ENCODE peak calls at places on chromosomes 12 and 14, in six cellular contexts. One of them, this sample, is unnamed.
A peak's percentile ranks its signal among the peaks of the same experiment; 100 is the strongest.

GRCh38 chr12:50242751-50243191 is 40.5 kb downstream of the LIMA1 start:
- DNase-seq in K562: no peak
- DNase-seq in GM12878: no peak
- DNase-seq in endothelial cell of umbilical vein: no peak
- DNase-seq in A549: no peak
- DNase-seq in HepG2: no peak
- DNase-seq in this sample: no peak

GRCh38 chr12:92629349-92630065 is 73.3 kb upstream of the PLEKHG7 start:
- DNase-seq in A549: no peak
- DNase-seq in endothelial cell of umbilical vein: peak; percentile 26
- DNase-seq in HepG2: no peak
- DNase-seq in K562: peak; percentile 6
- DNase-seq in GM12878: no peak
- DNase-seq in this sample: no peak

GRCh38 chr12:14884458-14884878 is 1.2 kb downstream of the MGP start:
- DNase-seq in A549: no peak
- DNase-seq in K562: no peak
- DNase-seq in GM12878: peak; percentile 70
- DNase-seq in endothelial cell of umbilical vein: peak; percentile 84
- DNase-seq in HepG2: no peak
- DNase-seq in this sample: peak; percentile 63

GRCh38 chr14:78848234-78848820 is 678.2 kb downstream of the NRXN3 start:
- DNase-seq in GM12878: no peak
- DNase-seq in endothelial cell of umbilical vein: peak; percentile 35
- DNase-seq in K562: peak; percentile 48
- DNase-seq in A549: peak; percentile 54
- DNase-seq in HepG2: peak; percentile 29
- DNase-seq in this sample: peak; percentile 27

GRCh38 chr12:131058700-131059099 is 105.0 kb downstream of the ADGRD1 start:
- DNase-seq in HepG2: no peak
- DNase-seq in GM12878: no peak
- DNase-seq in A549: no peak
- DNase-seq in K562: no peak
- DNase-seq in endothelial cell of umbilical vein: no peak
- DNase-seq in this sample: no peak

GRCh38 chr12:30134229-30134628 is 350.5 kb upstream of the TMTC1 start:
- DNase-seq in GM12878: no peak
- DNase-seq in A549: peak; percentile 49
- DNase-seq in HepG2: peak; percentile 24
- DNase-seq in K562: peak; percentile 28
- DNase-seq in endothelial cell of umbilical vein: no peak
- DNase-seq in this sample: peak; percentile 29

GRCh38 chr12:121926874-121927706 is 8.7 kb downstream of the CFAP251 start:
- DNase-seq in endothelial cell of umbilical vein: no peak
- DNase-seq in K562: peak; percentile 21
- DNase-seq in HepG2: no peak
- DNase-seq in GM12878: peak; percentile 33
- DNase-seq in A549: no peak
- DNase-seq in this sample: peak; percentile 86

GRCh38 chr12:53123578-53124351 is 20.5 kb downstream of the SOAT2 start:
- DNase-seq in GM12878: no peak
- DNase-seq in A549: no peak
- DNase-seq in K562: no peak
- DNase-seq in endothelial cell of umbilical vein: no peak
- DNase-seq in HepG2: no peak
- DNase-seq in this sample: no peak

GRCh38 chr14:85516239-85517112 is 13.5 kb upstream of the FLRT2 start:
- DNase-seq in A549: no peak
- DNase-seq in K562: no peak
- DNase-seq in endothelial cell of umbilical vein: peak; percentile 85
- DNase-seq in GM12878: no peak
- DNase-seq in HepG2: no peak
- DNase-seq in this sample: peak; percentile 45

GRCh38 chr12:93089805-93090569 is 160.9 kb upstream of the EEA1 start:
- DNase-seq in K562: peak; percentile 73
- DNase-seq in GM12878: no peak
- DNase-seq in endothelial cell of umbilical vein: peak; percentile 92
- DNase-seq in HepG2: no peak
- DNase-seq in A549: peak; percentile 83
- DNase-seq in this sample: peak; percentile 93

GRCh38 chr12:9064201-9064814 is 51.4 kb downstream of the A2M start:
- DNase-seq in endothelial cell of umbilical vein: peak; percentile 83
- DNase-seq in A549: peak; percentile 75
- DNase-seq in GM12878: no peak
- DNase-seq in HepG2: peak; percentile 65
- DNase-seq in K562: no peak
- DNase-seq in this sample: peak; percentile 50

GRCh38 chr12:8834230-8834629 is 11.8 kb downstream of the A2ML1 start:
- DNase-seq in GM12878: no peak
- DNase-seq in endothelial cell of umbilical vein: no peak
- DNase-seq in HepG2: no peak
- DNase-seq in A549: no peak
- DNase-seq in K562: no peak
- DNase-seq in this sample: no peak

GRCh38 chr12:102197789-102198188 is at the start of gene PMCH:
- DNase-seq in GM12878: peak; percentile 24
- DNase-seq in K562: no peak
- DNase-seq in A549: no peak
- DNase-seq in HepG2: no peak
- DNase-seq in endothelial cell of umbilical vein: peak; percentile 87
- DNase-seq in this sample: no peak

GRCh38 chr14:95323917-95324316 is 4.2 kb upstream of the CLMN start:
- DNase-seq in K562: no peak
- DNase-seq in HepG2: no peak
- DNase-seq in GM12878: no peak
- DNase-seq in endothelial cell of umbilical vein: no peak
- DNase-seq in A549: no peak
- DNase-seq in this sample: no peak

GRCh38 chr14:32697704-32698103 is 241.0 kb upstream of the NPAS3 start:
- DNase-seq in A549: no peak
- DNase-seq in HepG2: no peak
- DNase-seq in K562: no peak
- DNase-seq in endothelial cell of umbilical vein: peak; percentile 27
- DNase-seq in GM12878: no peak
- DNase-seq in this sample: no peak

GRCh38 chr12:23952071-23952470 is 2.6 kb upstream of the SOX5 start:
- DNase-seq in endothelial cell of umbilical vein: no peak
- DNase-seq in HepG2: no peak
- DNase-seq in K562: no peak
- DNase-seq in GM12878: no peak
- DNase-seq in A549: no peak
- DNase-seq in this sample: no peak

GRCh38 chr14:90356925-90357324 is 25.2 kb upstream of the NRDE2 start:
- DNase-seq in K562: no peak
- DNase-seq in HepG2: no peak
- DNase-seq in A549: no peak
- DNase-seq in GM12878: no peak
- DNase-seq in endothelial cell of umbilical vein: no peak
- DNase-seq in this sample: no peak

GRCh38 chr12:32223941-32224340 is 117.3 kb downstream of the BICD1 start:
- DNase-seq in HepG2: no peak
- DNase-seq in GM12878: no peak
- DNase-seq in K562: no peak
- DNase-seq in endothelial cell of umbilical vein: no peak
- DNase-seq in A549: no peak
- DNase-seq in this sample: no peak

GRCh38 chr12:67208326-67209067 is 60.7 kb upstream of the CAND1 start:
- DNase-seq in HepG2: no peak
- DNase-seq in A549: no peak
- DNase-seq in GM12878: no peak
- DNase-seq in K562: no peak
- DNase-seq in endothelial cell of umbilical vein: no peak
- DNase-seq in this sample: no peak

GRCh38 chr12:117832459-117833457 is 136.0 kb downstream of the KSR2 start:
- DNase-seq in endothelial cell of umbilical vein: no peak
- DNase-seq in HepG2: no peak
- DNase-seq in A549: peak; percentile 20
- DNase-seq in K562: no peak
- DNase-seq in GM12878: no peak
- DNase-seq in this sample: no peak

GRCh38 chr14:55207832-55208231 is 16.4 kb upstream of the DLGAP5 start:
- DNase-seq in A549: no peak
- DNase-seq in GM12878: no peak
- DNase-seq in K562: no peak
- DNase-seq in HepG2: peak; percentile 6
- DNase-seq in endothelial cell of umbilical vein: no peak
- DNase-seq in this sample: no peak

GRCh38 chr12:45342171-45342570 is 126.3 kb downstream of the ANO6 start:
- DNase-seq in K562: no peak
- DNase-seq in A549: no peak
- DNase-seq in HepG2: no peak
- DNase-seq in GM12878: no peak
- DNase-seq in endothelial cell of umbilical vein: no peak
- DNase-seq in this sample: no peak

GRCh38 chr12:71958056-71958455 is 19.4 kb downstream of the TPH2 start:
- DNase-seq in A549: no peak
- DNase-seq in endothelial cell of umbilical vein: no peak
- DNase-seq in HepG2: peak; percentile 12
- DNase-seq in K562: no peak
- DNase-seq in GM12878: no peak
- DNase-seq in this sample: no peak

GRCh38 chr12:75938189-75938588 is 93.4 kb downstream of the PHLDA1 start:
- DNase-seq in endothelial cell of umbilical vein: no peak
- DNase-seq in A549: no peak
- DNase-seq in K562: peak; percentile 65
- DNase-seq in HepG2: no peak
- DNase-seq in GM12878: no peak
- DNase-seq in this sample: no peak

GRCh38 chr14:75985618-75986438 is at the start of gene IFT43:
- DNase-seq in HepG2: no peak
- DNase-seq in K562: peak; percentile 82
- DNase-seq in endothelial cell of umbilical vein: peak; percentile 83
- DNase-seq in A549: peak; percentile 78
- DNase-seq in GM12878: no peak
- DNase-seq in this sample: peak; percentile 75

GRCh38 chr12:31687101-31687527 is 27.6 kb downstream of the ETFBKMT start:
- DNase-seq in HepG2: no peak
- DNase-seq in endothelial cell of umbilical vein: no peak
- DNase-seq in GM12878: peak; percentile 66
- DNase-seq in A549: no peak
- DNase-seq in K562: no peak
- DNase-seq in this sample: peak; percentile 94

GRCh38 chr12:47990351-47991105 is 13.7 kb downstream of the COL2A1 start:
- DNase-seq in A549: no peak
- DNase-seq in HepG2: no peak
- DNase-seq in GM12878: peak; percentile 58
- DNase-seq in K562: no peak
- DNase-seq in endothelial cell of umbilical vein: no peak
- DNase-seq in this sample: peak; percentile 67

GRCh38 chr14:70955543-70956480 is 48.6 kb downstream of the PCNX1 start:
- DNase-seq in A549: peak; percentile 23
- DNase-seq in endothelial cell of umbilical vein: peak; percentile 41
- DNase-seq in GM12878: no peak
- DNase-seq in K562: peak; percentile 22
- DNase-seq in HepG2: peak; percentile 29
- DNase-seq in this sample: peak; percentile 68

GRCh38 chr14:102255401-102256190 is 49.4 kb downstream of the MOK start:
- DNase-seq in endothelial cell of umbilical vein: no peak
- DNase-seq in A549: peak; percentile 58
- DNase-seq in K562: peak; percentile 66
- DNase-seq in HepG2: no peak
- DNase-seq in GM12878: no peak
- DNase-seq in this sample: peak; percentile 28

DNA sequence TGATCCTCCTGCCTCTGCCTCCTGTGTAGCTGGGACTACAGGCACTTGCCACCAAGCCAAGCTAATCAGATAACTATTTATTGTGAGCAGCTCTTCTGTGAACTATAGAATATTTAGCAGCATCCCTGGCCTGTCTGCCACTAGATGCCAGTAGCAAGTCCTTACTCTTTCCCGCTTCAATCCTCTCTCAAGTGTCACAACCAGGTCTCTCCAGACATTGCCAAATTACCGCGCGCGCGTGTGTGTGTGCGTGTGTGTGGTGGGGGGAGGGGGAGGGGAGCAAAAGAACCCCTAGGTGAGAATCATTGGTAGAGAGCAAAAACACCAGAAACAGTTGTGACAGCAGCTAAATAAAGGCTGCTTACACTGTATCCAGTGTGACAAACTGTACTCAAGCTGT is 49.9 kb downstream of the PPP2R5E start:
- DNase-seq in endothelial cell of umbilical vein: no peak
- DNase-seq in K562: peak; percentile 29
- DNase-seq in A549: peak; percentile 72
- DNase-seq in GM12878: no peak
- DNase-seq in HepG2: no peak
- DNase-seq in this sample: peak; percentile 26
- TF ChIP-seq CTCF in endothelial cell of umbilical vein: no peak
- TF ChIP-seq CTCF in K562: no peak
- TF ChIP-seq CTCF in A549: peak; percentile 26
- TF ChIP-seq CTCF in GM12878: peak; percentile 13
- TF ChIP-seq CTCF in HepG2: no peak
- TF ChIP-seq CTCF in this sample: no peak

GRCh38 chr14:100092832-100093231 is 27.6 kb downstream of the EVL start:
- DNase-seq in K562: no peak
- DNase-seq in A549: no peak
- DNase-seq in GM12878: no peak
- DNase-seq in HepG2: no peak
- DNase-seq in endothelial cell of umbilical vein: no peak
- DNase-seq in this sample: no peak
- TF ChIP-seq MYC in K562: no peak
- TF ChIP-seq MYC in A549: no peak
- TF ChIP-seq MYC in GM12878: no peak
- TF ChIP-seq MYC in HepG2: no peak
- TF ChIP-seq MYC in endothelial cell of umbilical vein: no peak
- TF ChIP-seq MYC in this sample: no peak

DNA sequence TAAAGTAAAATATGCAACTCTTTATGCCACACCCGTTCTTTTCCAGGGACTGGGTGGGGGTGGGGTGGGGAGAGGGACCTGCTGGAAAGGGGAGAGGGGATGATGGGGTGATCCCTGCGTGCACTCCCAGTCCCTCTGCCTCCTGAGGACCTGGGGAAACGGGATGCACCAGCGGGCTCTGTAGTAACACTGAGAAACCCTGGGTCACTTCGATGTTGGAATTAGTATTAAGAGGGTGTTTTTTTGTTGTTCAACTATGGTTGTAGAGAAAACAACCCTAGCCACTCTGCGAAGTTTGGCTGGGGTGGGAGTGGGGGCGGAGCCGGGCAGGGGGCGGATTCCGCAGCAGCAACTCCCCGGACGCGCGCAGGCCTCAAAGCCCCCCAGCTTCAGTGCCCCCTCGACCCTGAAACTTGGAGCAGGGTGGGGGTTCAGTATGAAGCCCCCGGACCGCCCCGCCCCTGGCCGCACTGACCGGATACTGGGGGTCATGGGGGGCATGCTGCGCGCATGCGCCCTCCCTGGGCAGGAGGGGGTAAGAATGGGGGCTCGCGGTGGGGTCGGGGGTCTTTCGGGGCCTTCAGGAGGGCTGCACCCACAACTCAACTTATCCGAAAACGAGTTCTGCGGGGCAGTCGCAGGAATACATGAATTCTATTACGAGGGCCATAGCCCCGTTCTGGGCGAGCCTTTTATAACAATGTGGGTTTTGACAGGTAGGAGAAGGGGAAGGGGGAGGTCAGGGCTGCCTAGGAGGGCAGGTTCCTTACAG is 1.3 kb upstream of the ARHGEF25 start:
- DNase-seq in A549: no peak
- DNase-seq in K562: no peak
- DNase-seq in GM12878: no peak
- DNase-seq in endothelial cell of umbilical vein: no peak
- DNase-seq in HepG2: no peak
- DNase-seq in this sample: no peak
- H3K4me3 ChIP-seq in A549: no peak overlapping the region
- H3K4me3 ChIP-seq in K562: no peak overlapping the region
- H3K4me3 ChIP-seq in GM12878: no peak overlapping the region
- H3K4me3 ChIP-seq in endothelial cell of umbilical vein: no peak overlapping the region
- H3K4me3 ChIP-seq in HepG2: peak overlapping the region; percentile 76
- H3K4me3 ChIP-seq in this sample: no peak overlapping the region

GRCh38 chr14:38693423-38693822 is 409.6 kb downstream of the SEC23A start:
- DNase-seq in K562: no peak
- DNase-seq in HepG2: no peak
- DNase-seq in endothelial cell of umbilical vein: no peak
- DNase-seq in GM12878: no peak
- DNase-seq in A549: no peak
- DNase-seq in this sample: no peak
- TF ChIP-seq CTCF in K562: no peak
- TF ChIP-seq CTCF in HepG2: no peak
- TF ChIP-seq CTCF in endothelial cell of umbilical vein: no peak
- TF ChIP-seq CTCF in GM12878: no peak
- TF ChIP-seq CTCF in A549: no peak
- TF ChIP-seq CTCF in this sample: no peak